ENCODE peak calls at places on chromosomes 16 and 17, in six cellular contexts. S is AG20443, F is SK-N-SH, G is GM12892, K is SK-N-DZ, A is H7. E is an unnamed sample.
A peak's percentile ranks its signal among the peaks of the same experiment; 100 is the strongest.

GRCh38 chr17:73189417-73190099 is 3.3 kb upstream of the COG1 start:
- DNase-seq in A (peak; percentile 80), S (peak; percentile 71), F (peak; percentile 80), K (peak; percentile 86), G (no peak), E (peak; percentile 30)

GRCh38 chr16:50640391-50640790 is 40.7 kb downstream of the SNX20 start:
- DNase-seq in A (no peak), F (no peak), S (no peak), G (no peak), K (no peak), E (no peak)

GRCh38 chr17:16197276-16197675 is 18.1 kb downstream of the NCOR1 start:
- DNase-seq in F (no peak), A (no peak), S (no peak), K (no peak), G (no peak), E (no peak)

GRCh38 chr17:81852237-81852636 is 8.1 kb downstream of the P4HB start:
- DNase-seq in S (no peak), A (no peak), F (no peak), K (no peak), G (no peak), E (no peak)

GRCh38 chr16:89723279-89724250 is 2.2 kb downstream of the ZNF276 start:
- DNase-seq in A (no peak), S (peak; percentile 18), F (peak; percentile 54), K (no peak), G (no peak), E (no peak)

GRCh38 chr16:28118636-28119035 is 55.1 kb upstream of the GSG1L start:
- DNase-seq in K (no peak), A (no peak), G (no peak), S (no peak), F (no peak), E (no peak)

GRCh38 chr17:79304907-79305306 is 230.3 kb downstream of the ENGASE start:
- DNase-seq in K (no peak), G (no peak), A (peak; percentile 90), S (no peak), F (peak; percentile 58), E (no peak)

GRCh38 chr16:80460004-80460403 is 80.8 kb upstream of the DYNLRB2 start:
- DNase-seq in G (no peak), K (no peak), F (no peak), A (no peak), S (peak; percentile 22), E (no peak)

GRCh38 chr16:68233085-68233834 is 2.7 kb downstream of the ESRP2 start:
- DNase-seq in G (no peak), S (no peak), K (no peak), A (no peak), F (no peak), E (no peak)

GRCh38 chr16:85902366-85903155 is 3.6 kb downstream of the IRF8 start:
- DNase-seq in A (peak; percentile 65), K (no peak), F (no peak), S (no peak), G (peak; percentile 75), E (no peak)

GRCh38 chr17:82094931-82095776 is 2.9 kb downstream of the FASN start:
- DNase-seq in S (no peak), G (no peak), F (no peak), A (no peak), K (no peak), E (no peak)

GRCh38 chr16:87274808-87275207 is 42.4 kb downstream of the C16orf95 start:
- DNase-seq in F (no peak), K (no peak), G (no peak), A (no peak), S (no peak), E (no peak)

GRCh38 chr17:76943781-76944213 is 75.6 kb downstream of the MGAT5B start:
- DNase-seq in F (no peak), A (peak; percentile 61), K (peak; percentile 56), S (no peak), G (no peak), E (no peak)

GRCh38 chr17:913207-913606 is 66.4 kb downstream of the NXN start:
- DNase-seq in K (no peak), F (no peak), A (peak; percentile 12), S (peak; percentile 50), G (no peak), E (no peak)

GRCh38 chr16:50945136-50945535 is 203.2 kb downstream of the CYLD start:
- DNase-seq in A (no peak), G (no peak), S (no peak), K (no peak), F (no peak), E (no peak)

GRCh38 chr17:63697341-63698286 is 2.3 kb downstream of the LIMD2 start:
- DNase-seq in F (peak; percentile 71), S (peak; percentile 56), G (peak; percentile 61), A (peak; percentile 88), K (peak; percentile 66), E (no peak)

GRCh38 chr17:80195671-80196529 is 24.2 kb downstream of the SGSH start:
- DNase-seq in F (peak; percentile 70), K (no peak), A (peak; percentile 89), G (peak; percentile 54), S (peak; percentile 64), E (no peak)

GRCh38 chr17:15171433-15172047 is 93.6 kb downstream of the PMP22 start:
- DNase-seq in G (peak; percentile 17), S (peak; percentile 87), F (peak; percentile 72), K (peak; percentile 34), A (peak; percentile 75), E (peak; percentile 49)

GRCh38 chr16:77191259-77191969 is 424 bp downstream of the MON1B start:
- DNase-seq in G (no peak), A (no peak), S (no peak), F (peak; percentile 48), K (no peak), E (peak; percentile 20)

GRCh38 chr17:41835214-41835799 is 725 bp downstream of the NT5C3B start:
- DNase-seq in G (no peak), A (peak; percentile 65), S (peak; percentile 49), F (no peak), K (no peak), E (no peak)

GRCh38 chr16:85921026-85921425 is 22.1 kb downstream of the IRF8 start:
- DNase-seq in S (no peak), A (no peak), F (no peak), K (no peak), G (no peak), E (no peak)

GRCh38 chr17:17289701-17290100 is 8.7 kb upstream of the COPS3 start:
- DNase-seq in S (no peak), F (no peak), A (no peak), K (no peak), G (no peak), E (no peak)

GRCh38 chr16:88619859-88620655 is 18.3 kb upstream of the IL17C start:
- DNase-seq in G (no peak), F (no peak), A (no peak), S (no peak), K (no peak), E (no peak)

GRCh38 chr17:37787055-37787720 is 42.3 kb upstream of the HNF1B start:
- DNase-seq in K (no peak), S (peak; percentile 70), G (no peak), A (no peak), F (no peak), E (no peak)

GRCh38 chr16:66551788-66552287 is 538 bp upstream of the CKLF start:
- DNase-seq in K (no peak), S (no peak), G (no peak), F (no peak), A (no peak), E (no peak)

GRCh38 chr17:20116683-20117309 is 107.6 kb downstream of the SPECC1 start:
- DNase-seq in F (peak; percentile 66), G (no peak), K (peak; percentile 66), S (peak; percentile 71), A (peak; percentile 69), E (peak; percentile 38)